ENCODE peak calls at places on chromosomes 2 and 18, in six cellular contexts. D is H9, A is lower lobe of right lung, P is Peyer's patch, B is OCI-LY7, U is tibial nerve. H is an unnamed sample. For H3K9me3, the result is how much of the 10 kb centered on the place peaks cover.

GRCh38 chr2:133213651-133214050 is 354.6 kb downstream of the NCKAP5 start:
- DNase-seq in B (no peak), D (no peak), A (no peak), U (no peak), P (no peak), H (no peak)

GRCh38 chr2:74922592-74923227 is 35.7 kb upstream of the POLE4 start:
- DNase-seq in P (no peak), A (no peak), D (no peak), U (no peak), B (no peak), H (no peak)

GRCh38 chr2:241092677-241093076 is 9.4 kb downstream of the MTERF4 start:
- DNase-seq in P (no peak), B (no peak), A (no peak), U (no peak), D (no peak), H (no peak)

GRCh38 chr2:70103531-70104061 is 16.3 kb downstream of the PCBP1 start:
- DNase-seq in D (no peak), P (peak), U (no peak), A (no peak), B (peak), H (no peak)

GRCh38 chr18:50428531-50429206 is 53.8 kb downstream of the SKA1 start:
- DNase-seq in B (no peak), U (no peak), P (no peak), A (no peak), D (no peak), H (no peak)

GRCh38 chr18:62388855-62389760 is 64.0 kb downstream of the TNFRSF11A start:
- DNase-seq in B (no peak), A (no peak), D (no peak), U (no peak), P (no peak), H (no peak)

GRCh38 chr18:38198956-38199355 is 633.4 kb upstream of the CELF4 start:
- DNase-seq in U (no peak), D (no peak), A (no peak), P (no peak), B (no peak), H (no peak)

GRCh38 chr18:10852610-10853303 is 296.6 kb downstream of the PIEZO2 start:
- DNase-seq in D (no peak), P (no peak), U (no peak), A (no peak), B (no peak), H (no peak)

GRCh38 chr2:219448099-219448775 is 13.6 kb downstream of the SPEG start:
- DNase-seq in B (no peak), P (no peak), D (peak), U (no peak), A (no peak), H (no peak)

GRCh38 chr2:224982910-224983688 is 59.2 kb downstream of the DOCK10 start:
- DNase-seq in U (no peak), P (peak), B (no peak), A (peak), D (no peak), H (no peak)

GRCh38 chr18:23853448-23854210 is 160.9 kb upstream of the TTC39C start:
- DNase-seq in B (no peak), U (no peak), P (no peak), A (no peak), D (no peak), H (no peak)

GRCh38 chr2:44615950-44616518 is 254.3 kb downstream of the CAMKMT start:
- DNase-seq in D (no peak), U (no peak), B (peak), A (no peak), P (no peak), H (no peak)

GRCh38 chr2:49298230-49298629 is 143.9 kb upstream of the FSHR start:
- DNase-seq in U (no peak), B (no peak), A (no peak), P (no peak), D (no peak), H (no peak)

GRCh38 chr2:136479696-136480095 is 285.6 kb upstream of the THSD7B start:
- DNase-seq in U (no peak), D (no peak), A (no peak), P (no peak), B (no peak), H (no peak)

GRCh38 chr18:55353806-55354205 is 234.2 kb downstream of the TCF4 start:
- DNase-seq in P (no peak), U (no peak), D (no peak), B (no peak), A (no peak), H (no peak)

GRCh38 chr2:225070811-225071210 is 28.5 kb upstream of the DOCK10 start:
- DNase-seq in D (no peak), P (no peak), U (no peak), B (no peak), A (no peak), H (no peak)

GRCh38 chr2:26720322-26721166 is 28.0 kb downstream of the KCNK3 start:
- DNase-seq in A (peak), D (no peak), P (peak), B (no peak), U (peak), H (no peak)

GRCh38 chr18:3058328-3059191 is 45.6 kb upstream of the LPIN2 start:
- DNase-seq in U (no peak), D (no peak), B (no peak), A (no peak), P (no peak), H (no peak)

GRCh38 chr2:241179894-241180293 is 8.6 kb upstream of the ANO7 start:
- DNase-seq in B (no peak), P (no peak), U (no peak), A (no peak), D (no peak), H (no peak)

GRCh38 chr18:79735071-79735980 is 55.7 kb downstream of the CTDP1 start:
- DNase-seq in A (peak), U (no peak), B (no peak), D (no peak), P (no peak), H (no peak)

GRCh38 chr2:167355796-167356195 is 467.5 kb downstream of the XIRP2 start:
- DNase-seq in B (no peak), U (no peak), D (no peak), P (no peak), A (no peak), H (no peak)

GRCh38 chr2:174344716-174345472 is 10.1 kb downstream of the SP9 start:
- DNase-seq in D (no peak), B (peak), A (no peak), U (no peak), P (no peak), H (no peak)

GRCh38 chr2:98805412-98806265 is 74.7 kb upstream of the MGAT4A start:
- DNase-seq in U (peak), D (no peak), B (no peak), P (no peak), A (peak), H (no peak)

GRCh38 chr2:225920621-225921020 is 521.1 kb downstream of the NYAP2 start:
- DNase-seq in U (no peak), A (no peak), B (no peak), P (no peak), D (no peak), H (no peak)

GRCh38 chr2:40364143-40364903 is 87.6 kb downstream of the SLC8A1 start:
- DNase-seq in A (no peak), B (peak), D (no peak), P (no peak), U (peak), H (no peak)

GRCh38 chr2:70895249-70895648 is 40.5 kb upstream of the ATP6V1B1 start:
- DNase-seq in B (no peak), D (no peak), P (no peak), A (no peak), U (no peak), H (no peak)

GRCh38 chr2:54638103-54638502 is 85.4 kb upstream of the EML6 start:
- DNase-seq in B (peak), P (no peak), D (no peak), U (no peak), A (no peak), H (no peak)

GRCh38 chr18:68638613-68639012 is 76.3 kb downstream of the TMX3 start:
- DNase-seq in U (no peak), D (no peak), B (no peak), P (no peak), A (no peak), H (no peak)

GRCh38 chr2:23007836-23008235 is 377.1 kb upstream of the KLHL29 start:
- DNase-seq in B (no peak), U (no peak), A (no peak), P (no peak), D (no peak), H (no peak)

GRCh38 chr18:48548921-48549320 is 10.1 kb downstream of the CTIF start:
- DNase-seq in A (no peak), P (no peak), D (no peak), B (no peak), U (no peak), H (no peak)
- H3K9me3 ChIP-seq in A (under half), P (under half), D (under half), B (under half), U (under half), H (under half)

GRCh38 chr2:149629003-149629402 is 41.4 kb upstream of the MMADHC start:
- DNase-seq in B (no peak), P (no peak), A (no peak), D (no peak), U (no peak), H (no peak)
- H3K9me3 ChIP-seq in B (under half), P (under half), A (under half), D (under half), U (under half), H (under half)

DNA sequence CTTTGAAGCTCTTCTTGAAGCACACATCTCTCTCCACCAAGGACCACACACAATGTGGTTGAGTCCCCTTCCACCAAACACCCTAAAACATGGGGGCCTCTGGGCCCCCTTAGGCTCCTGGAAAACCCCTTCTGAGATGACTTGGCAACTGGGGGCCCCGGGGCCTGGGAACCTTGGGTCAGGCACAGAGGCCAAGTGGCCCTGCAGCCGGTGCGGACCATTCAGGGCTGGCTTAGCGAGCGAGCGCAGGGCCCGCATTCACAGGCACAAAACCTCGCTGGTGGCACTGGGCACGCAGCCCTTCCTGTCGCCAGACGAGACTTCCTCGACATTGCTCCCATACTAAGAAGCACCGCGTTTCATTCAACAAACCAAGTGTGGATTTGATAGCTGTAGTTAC is 111.2 kb upstream of the ID2 start:
- DNase-seq in B (no peak), D (peak), A (no peak), P (no peak), U (no peak), H (no peak)
- H3K9me3 ChIP-seq in B (under half), D (under half), A (under half), P (under half), U (under half), H (under half)

GRCh38 chr18:41311571-41312240 is 643.3 kb upstream of the PIK3C3 start:
- DNase-seq in P (no peak), B (no peak), A (no peak), U (no peak), D (peak), H (no peak)
- H3K9me3 ChIP-seq in P (under half), B (under half), A (under half), U (under half), D (under half), H (under half)

GRCh38 chr2:6845903-6846302 is 19.8 kb downstream of the CMPK2 start:
- DNase-seq in B (no peak), A (no peak), D (no peak), U (no peak), P (no peak), H (no peak)
- H3K9me3 ChIP-seq in B (under half), A (half or more), D (half or more), U (half or more), P (under half), H (under half)

DNA sequence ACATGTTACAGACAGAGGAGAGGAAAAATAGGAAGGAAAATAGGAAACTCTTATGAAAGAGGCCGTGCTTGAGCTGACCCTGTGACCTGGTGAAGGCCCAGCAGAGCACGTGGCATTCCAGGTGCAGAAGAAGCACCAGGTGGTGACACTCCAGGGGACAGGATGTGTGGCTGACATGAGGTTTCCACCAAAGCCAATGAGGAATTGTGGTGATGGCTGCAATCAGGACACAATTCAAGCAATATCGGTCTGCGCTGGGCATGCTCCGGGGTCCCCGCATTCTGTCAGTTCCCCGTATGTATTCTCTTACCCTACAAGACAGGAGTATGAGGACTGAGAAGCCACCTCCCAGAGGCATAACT is 504.2 kb downstream of the EIPR1 start:
- DNase-seq in A (no peak), B (peak), P (no peak), U (no peak), D (no peak), H (no peak)
- H3K9me3 ChIP-seq in A (under half), B (under half), P (under half), U (under half), D (under half), H (under half)

DNA sequence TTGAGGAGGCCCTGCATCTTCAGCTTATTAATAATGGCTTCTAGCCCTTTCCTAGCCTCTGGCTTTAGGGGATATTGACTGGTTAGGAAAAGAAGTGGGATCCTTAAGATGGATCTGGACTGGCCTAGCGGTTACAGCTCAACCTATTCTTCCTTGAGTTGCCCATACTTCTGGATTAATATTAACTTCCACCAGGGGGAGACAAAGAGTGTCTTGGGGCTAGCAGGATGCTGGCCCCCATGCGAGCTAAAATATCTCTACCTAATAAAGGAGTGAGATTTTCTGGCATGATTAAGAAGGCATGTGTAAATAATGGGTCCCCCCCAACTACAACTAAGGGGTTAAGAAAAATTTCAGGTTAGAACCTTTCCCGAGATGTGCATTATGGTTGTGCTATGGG is 23.2 kb upstream of the PLA2R1 start:
- DNase-seq in P (no peak), D (no peak), A (no peak), B (peak), U (no peak), H (no peak)
- H3K9me3 ChIP-seq in P (under half), D (under half), A (under half), B (under half), U (under half), H (under half)

GRCh38 chr2:4553219-4553618 is 849.8 kb downstream of the DCDC2C start:
- DNase-seq in D (no peak), A (no peak), B (no peak), U (no peak), P (no peak), H (no peak)

GRCh38 chr2:4556136-4556535 is 852.8 kb downstream of the DCDC2C start:
- DNase-seq in A (no peak), D (no peak), B (no peak), U (no peak), P (no peak), H (no peak)

GRCh38 chr2:4549811-4550210 is 846.4 kb downstream of the DCDC2C start:
- DNase-seq in U (no peak), A (no peak), D (no peak), P (no peak), B (no peak), H (no peak)

DNA sequence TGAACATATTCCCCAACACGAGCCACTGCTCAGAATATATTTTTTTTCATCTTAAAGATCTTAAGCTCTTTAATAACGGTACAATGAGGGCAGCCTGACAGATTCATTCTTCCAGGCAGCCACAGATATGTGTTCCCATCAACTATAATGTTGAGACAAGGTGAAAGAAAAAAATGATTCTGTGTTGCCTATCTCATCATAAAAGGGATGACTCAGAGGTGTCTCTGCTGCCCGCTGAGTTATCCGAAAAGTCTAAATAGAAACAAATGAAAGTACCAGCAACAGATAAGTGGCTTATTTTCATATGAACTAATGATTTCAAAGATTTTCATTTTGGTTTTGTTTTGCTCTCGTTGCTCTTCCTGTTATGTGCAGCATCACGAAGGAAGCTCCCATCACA is 848.7 kb downstream of the DCDC2C start:
- DNase-seq in A (no peak), P (no peak), B (no peak), U (no peak), D (no peak), H (no peak)
- H3K9me3 ChIP-seq in A (under half), P (under half), B (under half), U (under half), D (under half), H (under half)

GRCh38 chr2:79554899-79555298 is 42.0 kb downstream of the CTNNA2 start:
- DNase-seq in P (no peak), D (peak), U (no peak), B (no peak), A (no peak), H (no peak)
- H3K9me3 ChIP-seq in P (under half), D (under half), U (under half), B (under half), A (under half), H (under half)

GRCh38 chr2:4174796-4175195 is 471.4 kb downstream of the DCDC2C start:
- DNase-seq in U (no peak), P (no peak), A (no peak), D (no peak), B (no peak), H (no peak)
- H3K9me3 ChIP-seq in U (under half), P (under half), A (under half), D (under half), B (under half), H (under half)